ENCODE peak calls at places on chromosomes 11 and 22, in four cellular contexts. D, E, Y and Z are unnamed samples.
A peak's percentile ranks its signal among the peaks of the same experiment; 100 is the strongest.

GRCh38 chr11:103920449-103920848 is 116.0 kb upstream of the DDI1 start:
- DNase-seq in D (no peak), E (no peak), Y (no peak), Z (no peak)

GRCh38 chr11:67680701-67681472 is 6.5 kb upstream of the ALDH3B2 start:
- DNase-seq in D (no peak), E (no peak), Y (no peak), Z (peak; percentile 13)

GRCh38 chr11:103800406-103801114 is 235.9 kb upstream of the DDI1 start:
- DNase-seq in D (no peak), E (no peak), Y (no peak), Z (no peak)

GRCh38 chr11:76443254-76443935 is 1.4 kb upstream of the EMSY start:
- DNase-seq in D (no peak), E (no peak), Y (no peak), Z (no peak)

GRCh38 chr11:72726266-72727220 is 25.7 kb downstream of the ARAP1 start:
- DNase-seq in D (no peak), E (no peak), Y (peak; percentile 50), Z (no peak)

GRCh38 chr11:130409618-130410388 is 18.6 kb downstream of the ADAMTS8 start:
- DNase-seq in D (no peak), E (no peak), Y (no peak), Z (no peak)

GRCh38 chr11:16297332-16297731 is 59.0 kb downstream of the SOX6 start:
- DNase-seq in D (no peak), E (no peak), Y (no peak), Z (no peak)

GRCh38 chr11:93549986-93550385 is 6.8 kb upstream of the SMCO4 start:
- DNase-seq in D (no peak), E (no peak), Y (no peak), Z (no peak)

GRCh38 chr11:86175585-86175984 is 69.0 kb upstream of the EED start:
- DNase-seq in D (no peak), E (no peak), Y (no peak), Z (no peak)

GRCh38 chr11:34242037-34242625 is 115.7 kb downstream of the ABTB2 start:
- DNase-seq in D (no peak), E (no peak), Y (no peak), Z (no peak)

GRCh38 chr11:77590194-77590591 is 440 bp downstream of the AQP11 start:
- DNase-seq in D (peak; percentile 70), E (peak; percentile 3), Y (no peak), Z (no peak)

GRCh38 chr22:39362932-39363331 is 13.1 kb downstream of the SYNGR1 start:
- DNase-seq in D (no peak), E (no peak), Y (no peak), Z (no peak)

GRCh38 chr11:7564803-7565202 is 51.0 kb downstream of the PPFIBP2 start:
- DNase-seq in D (no peak), E (no peak), Y (no peak), Z (no peak)

GRCh38 chr11:19511413-19512183 is 201.0 kb upstream of the NAV2 start:
- DNase-seq in D (peak; percentile 23), E (no peak), Y (peak; percentile 55), Z (peak; percentile 49)

GRCh38 chr11:63845911-63846310 is 7.0 kb downstream of the MARK2 start:
- DNase-seq in D (no peak), E (no peak), Y (no peak), Z (no peak)